ENCODE peak calls at places on chromosomes 12 and 14, in six cellular contexts. R is ascending aorta, M is suprapubic skin, A is fibroblast of lung, O is tibial artery, L is RWPE2. F is an unnamed sample.

GRCh38 chr14:57057803-57058202 is 210.9 kb downstream of the EXOC5 start:
- DNase-seq in R (no peak), A (no peak), O (no peak), M (no peak), L (no peak), F (no peak)

GRCh38 chr12:40248034-40248433 is 23.2 kb downstream of the LRRK2 start:
- DNase-seq in A (no peak), L (no peak), M (no peak), R (no peak), O (no peak), F (no peak)

GRCh38 chr12:1827806-1828805 is 7.7 kb downstream of the LRTM2 start:
- DNase-seq in A (no peak), M (no peak), L (peak; percentile 73), R (no peak), O (no peak), F (peak; percentile 62)

GRCh38 chr12:41045509-41045908 is 142.6 kb upstream of the PDZRN4 start:
- DNase-seq in M (no peak), L (no peak), R (no peak), O (no peak), A (no peak), F (no peak)

GRCh38 chr14:56569174-56569573 is 10.4 kb upstream of the TMEM260 start:
- DNase-seq in L (no peak), R (no peak), M (no peak), O (no peak), A (no peak), F (no peak)

GRCh38 chr14:32824195-32824594 is 114.5 kb upstream of the NPAS3 start:
- DNase-seq in R (no peak), O (no peak), A (no peak), L (no peak), M (no peak), F (no peak)

GRCh38 chr14:49420201-49420600 is 166.0 kb downstream of the RPS29 start:
- DNase-seq in A (no peak), L (no peak), O (no peak), M (no peak), R (no peak), F (no peak)

GRCh38 chr14:101031186-101031585 is 127.7 kb upstream of the RTL1 start:
- DNase-seq in R (no peak), L (peak; percentile 34), O (no peak), M (peak; percentile 46), A (no peak), F (no peak)

GRCh38 chr12:121837680-121838079 is 21.0 kb downstream of the HPD start:
- DNase-seq in A (no peak), R (no peak), L (no peak), O (no peak), M (no peak), F (no peak)

GRCh38 chr14:35268946-35269345 is 23.2 kb upstream of the PSMA6 start:
- DNase-seq in M (no peak), L (no peak), A (no peak), O (no peak), R (no peak), F (no peak)

GRCh38 chr12:50005150-50005549 is 20.1 kb downstream of the RACGAP1 start:
- DNase-seq in A (no peak), L (no peak), M (no peak), O (no peak), R (no peak), F (no peak)

GRCh38 chr14:74879427-74880180 is 2.1 kb upstream of the DLST start:
- DNase-seq in R (no peak), A (no peak), L (no peak), O (no peak), M (no peak), F (no peak)
- H3K4me1 ChIP-seq in R (peaks cover 24% of the 10 kb centered on the region), A (peaks cover 13% of the 10 kb centered on the region), L (peaks cover 19% of the 10 kb centered on the region), O (peaks cover 28% of the 10 kb centered on the region), M (peaks cover 28% of the 10 kb centered on the region), F (peaks cover 36% of the 10 kb centered on the region)

GRCh38 chr12:55842681-55843429 is at the start of gene MMP19:
- DNase-seq in O (no peak), A (peak; percentile 80), L (no peak), R (no peak), M (peak; percentile 72), F (no peak)

GRCh38 chr12:55845349-55845748 is 2.6 kb upstream of the MMP19 start:
- DNase-seq in O (no peak), L (no peak), A (no peak), M (peak; percentile 46), R (no peak), F (no peak)

GRCh38 chr12:55845785-55846496 is 3.2 kb upstream of the MMP19 start:
- DNase-seq in O (no peak), R (no peak), L (no peak), A (no peak), M (peak; percentile 56), F (no peak)

GRCh38 chr12:55840581-55841351 is 2.0 kb downstream of the MMP19 start:
- DNase-seq in R (no peak), A (no peak), M (peak; percentile 54), O (no peak), L (no peak), F (no peak)

DNA sequence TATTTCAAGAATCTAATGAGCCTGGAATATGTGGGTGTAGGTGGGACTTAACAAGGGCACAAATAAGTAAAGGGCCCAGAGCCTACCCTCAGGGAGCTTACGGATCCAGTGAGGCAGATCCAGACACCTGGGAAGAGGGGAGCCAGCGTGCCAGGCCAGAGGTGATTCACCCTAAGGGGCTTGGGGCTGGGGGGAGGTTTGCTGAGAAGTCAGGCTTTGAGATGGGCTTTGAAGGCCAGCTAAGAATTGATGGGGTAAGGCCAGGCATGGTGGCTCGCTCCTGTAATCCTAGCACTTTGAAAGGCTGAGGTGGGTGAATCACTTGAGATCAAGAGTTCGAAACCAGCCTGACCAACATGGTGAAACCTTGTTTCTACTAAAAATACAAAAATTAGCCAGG is 695 bp upstream of the MMP19 start:
- DNase-seq in L (no peak), M (peak; percentile 52), A (no peak), R (no peak), O (no peak), F (no peak)
- H3K4me3 ChIP-seq in L (no peak overlapping the region), M (no peak overlapping the region), A (no peak overlapping the region), R (no peak overlapping the region), O (no peak overlapping the region), F (no peak overlapping the region)

GRCh38 chr12:68809190-68810026 is 1.4 kb downstream of the MDM2 start:
- DNase-seq in M (no peak), L (no peak), R (no peak), A (peak; percentile 22), O (no peak), F (no peak)
- H3K4me1 ChIP-seq in M (peaks cover 36% of the 10 kb centered on the region), L (peaks cover 20% of the 10 kb centered on the region), R (peaks cover 19% of the 10 kb centered on the region), A (no peaks in the 10 kb centered on the region), O (peaks cover 55% of the 10 kb centered on the region), F (peaks cover 6% of the 10 kb centered on the region)

GRCh38 chr12:48998497-48999353 is 450 bp downstream of the DDN start:
- DNase-seq in L (no peak), A (no peak), M (no peak), R (no peak), O (no peak), F (no peak)

GRCh38 chr12:48999371-49000131 is at the start of gene DDN:
- DNase-seq in A (peak; percentile 52), M (no peak), O (no peak), L (no peak), R (no peak), F (no peak)

GRCh38 chr12:48997719-48998496 is 1.3 kb downstream of the DDN start:
- DNase-seq in L (no peak), O (no peak), M (no peak), R (no peak), A (no peak), F (peak; percentile 88)

GRCh38 chr12:48995061-48995879 is 3.9 kb downstream of the DDN start:
- DNase-seq in A (peak; percentile 68), L (no peak), R (no peak), M (peak; percentile 86), O (peak; percentile 82), F (peak; percentile 84)

DNA sequence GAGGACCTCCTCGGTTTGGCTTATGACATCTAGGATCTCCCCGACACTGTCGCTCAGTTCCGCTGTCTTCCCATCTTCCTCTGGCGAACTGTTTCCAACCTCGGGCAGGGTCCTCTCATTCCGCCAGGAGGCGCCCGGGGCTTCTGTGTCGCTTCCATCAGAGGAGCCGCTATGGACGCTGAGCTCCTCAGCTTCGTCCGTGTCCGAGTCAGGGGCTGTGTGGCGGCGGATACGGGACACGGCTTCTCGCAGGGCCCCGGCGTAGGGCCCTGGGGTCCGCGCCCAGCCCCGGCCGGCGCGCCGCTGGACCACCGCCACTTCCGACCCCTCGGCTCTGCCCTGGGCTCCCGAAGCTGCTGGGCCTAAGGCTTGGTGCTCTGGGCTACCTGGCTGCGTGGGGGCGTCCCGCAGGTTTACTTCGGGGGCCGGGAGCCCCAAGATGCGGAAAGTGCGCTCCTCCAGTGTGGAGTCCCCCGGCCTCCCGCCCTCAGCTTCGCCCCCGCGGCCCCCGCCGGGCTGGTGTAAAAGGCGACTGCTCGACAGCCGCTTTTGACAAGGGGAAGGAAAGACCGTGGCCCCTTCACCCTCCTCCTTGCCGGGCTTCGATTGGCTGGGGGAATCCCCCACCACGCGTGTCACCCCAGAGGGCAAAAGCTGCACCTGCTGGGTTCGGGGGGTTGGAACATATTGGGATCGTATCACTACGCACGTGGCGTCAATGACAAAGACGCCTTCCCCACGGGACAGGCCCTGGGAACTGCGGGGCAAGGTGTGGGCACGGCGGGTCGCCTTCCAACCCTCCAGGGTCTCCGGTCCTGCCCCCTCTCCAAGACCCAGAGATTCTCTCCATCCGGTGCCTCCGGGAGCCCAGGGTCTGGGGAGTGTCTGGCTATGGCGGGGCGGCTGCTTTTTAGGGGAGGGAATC is 2.1 kb downstream of the DDN start:
- DNase-seq in M (peak; percentile 84), A (peak; percentile 60), L (no peak), O (peak; percentile 84), R (no peak), F (peak; percentile 94)
- H3K4me3 ChIP-seq in M (peak overlapping the region; percentile 52), A (no peak overlapping the region), L (peak overlapping the region; percentile 15), O (peak overlapping the region; percentile 40), R (peak overlapping the region; percentile 58), F (peak overlapping the region; percentile 52)

DNA sequence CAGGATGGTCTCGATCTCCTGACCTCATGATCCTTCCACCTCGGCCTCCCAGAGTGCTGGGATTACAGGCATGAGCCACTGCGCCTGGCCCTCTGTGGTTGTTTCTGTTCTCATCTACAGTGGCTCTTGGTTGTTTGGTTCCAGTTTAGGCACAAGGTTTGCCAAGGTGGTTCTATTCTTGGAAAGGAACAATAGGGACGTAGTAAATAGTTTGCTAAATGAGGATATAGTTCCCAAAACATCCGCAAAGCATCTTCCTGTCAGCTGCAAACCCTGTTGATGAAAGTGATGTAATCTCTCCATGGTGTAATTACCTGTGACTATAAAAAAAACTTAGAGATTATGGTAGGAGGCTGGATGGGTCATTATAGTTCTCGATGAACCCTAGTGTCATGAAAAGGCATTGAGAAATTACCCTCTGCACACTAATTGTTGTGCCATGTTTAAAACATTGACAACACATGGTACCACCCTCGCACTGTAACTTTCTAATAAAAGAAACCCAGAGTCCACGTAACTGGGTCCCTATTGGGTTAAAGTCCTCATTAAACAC is 52.9 kb downstream of the SUSD6 start:
- DNase-seq in L (no peak), O (no peak), M (no peak), A (no peak), R (no peak), F (no peak)
- H3K4me1 ChIP-seq in L (peaks cover 22% of the 10 kb centered on the region), O (peaks cover 92% of the 10 kb centered on the region), M (peaks cover 80% of the 10 kb centered on the region), A (peaks cover 13% of the 10 kb centered on the region), R (peaks cover 79% of the 10 kb centered on the region), F (peaks cover 48% of the 10 kb centered on the region)

GRCh38 chr12:25648460-25648859 is 95.4 kb upstream of the LMNTD1 start:
- DNase-seq in A (peak; percentile 80), O (peak; percentile 31), M (peak; percentile 69), R (no peak), L (no peak), F (no peak)
- H3K4me3 ChIP-seq in A (peak overlapping the region; percentile 56), O (no peak overlapping the region), M (no peak overlapping the region), R (no peak overlapping the region), L (no peak overlapping the region), F (no peak overlapping the region)

F was measured in left lung.